ENCODE peak calls at places on chromosomes 4 and X, in ten cellular contexts. One of them, this sample, is unnamed.

GRCh38 chr4:88320174-88320779 is 35.9 kb upstream of the PPM1K start:
- DNase-seq in breast epithelium: no peak
- DNase-seq in left ventricle myocardium inferior: no peak
- DNase-seq in brain microvascular endothelial cell: peak; percentile 20
- DNase-seq in adrenal gland: no peak
- DNase-seq in endodermal cell: no peak
- DNase-seq in gastrocnemius medialis: no peak
- DNase-seq in CD4-positive, alpha-beta T cell: no peak
- DNase-seq in AG04450: no peak
- DNase-seq in lung: no peak
- DNase-seq in this sample: no peak

GRCh38 chrX:109856974-109857373 is 123.9 kb upstream of the ACSL4 start:
- DNase-seq in breast epithelium: no peak
- DNase-seq in left ventricle myocardium inferior: no peak
- DNase-seq in brain microvascular endothelial cell: no peak
- DNase-seq in adrenal gland: no peak
- DNase-seq in endodermal cell: no peak
- DNase-seq in gastrocnemius medialis: no peak
- DNase-seq in CD4-positive, alpha-beta T cell: no peak
- DNase-seq in AG04450: no peak
- DNase-seq in lung: no peak
- DNase-seq in this sample: no peak

GRCh38 chr4:39712819-39713607 is 15.1 kb downstream of the UBE2K start:
- DNase-seq in breast epithelium: no peak
- DNase-seq in left ventricle myocardium inferior: no peak
- DNase-seq in brain microvascular endothelial cell: no peak
- DNase-seq in adrenal gland: no peak
- DNase-seq in endodermal cell: no peak
- DNase-seq in gastrocnemius medialis: no peak
- DNase-seq in CD4-positive, alpha-beta T cell: no peak
- DNase-seq in AG04450: no peak
- DNase-seq in lung: no peak
- DNase-seq in this sample: no peak

GRCh38 chr4:45453258-45453841 is 670.5 kb downstream of the GABRG1 start:
- DNase-seq in breast epithelium: no peak
- DNase-seq in left ventricle myocardium inferior: no peak
- DNase-seq in brain microvascular endothelial cell: no peak
- DNase-seq in adrenal gland: no peak
- DNase-seq in endodermal cell: peak; percentile 58
- DNase-seq in gastrocnemius medialis: no peak
- DNase-seq in CD4-positive, alpha-beta T cell: no peak
- DNase-seq in AG04450: no peak
- DNase-seq in lung: no peak
- DNase-seq in this sample: no peak

GRCh38 chrX:816411-816810 is 185.8 kb downstream of the SHOX start:
- DNase-seq in breast epithelium: no peak
- DNase-seq in left ventricle myocardium inferior: no peak
- DNase-seq in brain microvascular endothelial cell: no peak
- DNase-seq in adrenal gland: no peak
- DNase-seq in endodermal cell: peak; percentile 10
- DNase-seq in gastrocnemius medialis: no peak
- DNase-seq in CD4-positive, alpha-beta T cell: no peak
- DNase-seq in AG04450: no peak
- DNase-seq in lung: no peak
- DNase-seq in this sample: no peak

GRCh38 chrX:63566856-63567255 is 215.7 kb upstream of the SPIN4 start:
- DNase-seq in breast epithelium: no peak
- DNase-seq in left ventricle myocardium inferior: no peak
- DNase-seq in brain microvascular endothelial cell: no peak
- DNase-seq in adrenal gland: no peak
- DNase-seq in endodermal cell: no peak
- DNase-seq in gastrocnemius medialis: no peak
- DNase-seq in CD4-positive, alpha-beta T cell: no peak
- DNase-seq in AG04450: no peak
- DNase-seq in lung: no peak
- DNase-seq in this sample: no peak

GRCh38 chr4:83043801-83044407 is 8.9 kb downstream of the COPS4 start:
- DNase-seq in breast epithelium: no peak
- DNase-seq in left ventricle myocardium inferior: no peak
- DNase-seq in brain microvascular endothelial cell: peak; percentile 9
- DNase-seq in adrenal gland: peak; percentile 38
- DNase-seq in endodermal cell: no peak
- DNase-seq in gastrocnemius medialis: no peak
- DNase-seq in CD4-positive, alpha-beta T cell: no peak
- DNase-seq in AG04450: no peak
- DNase-seq in lung: no peak
- DNase-seq in this sample: no peak

GRCh38 chr4:52299120-52299519 is 248.0 kb downstream of the SPATA18 start:
- DNase-seq in breast epithelium: no peak
- DNase-seq in left ventricle myocardium inferior: no peak
- DNase-seq in brain microvascular endothelial cell: no peak
- DNase-seq in adrenal gland: no peak
- DNase-seq in endodermal cell: no peak
- DNase-seq in gastrocnemius medialis: no peak
- DNase-seq in CD4-positive, alpha-beta T cell: no peak
- DNase-seq in AG04450: no peak
- DNase-seq in lung: no peak
- DNase-seq in this sample: no peak

GRCh38 chr4:30802622-30803323 is 82.6 kb downstream of the PCDH7 start:
- DNase-seq in breast epithelium: no peak
- DNase-seq in left ventricle myocardium inferior: no peak
- DNase-seq in brain microvascular endothelial cell: no peak
- DNase-seq in adrenal gland: no peak
- DNase-seq in endodermal cell: no peak
- DNase-seq in gastrocnemius medialis: peak; percentile 2
- DNase-seq in CD4-positive, alpha-beta T cell: no peak
- DNase-seq in AG04450: no peak
- DNase-seq in lung: no peak
- DNase-seq in this sample: no peak

GRCh38 chrX:71533850-71534515 is 1.1 kb downstream of the OGT start:
- DNase-seq in breast epithelium: peak; percentile 19
- DNase-seq in left ventricle myocardium inferior: peak; percentile 30
- DNase-seq in brain microvascular endothelial cell: peak; percentile 45
- DNase-seq in adrenal gland: peak; percentile 32
- DNase-seq in endodermal cell: peak; percentile 71
- DNase-seq in gastrocnemius medialis: peak; percentile 19
- DNase-seq in CD4-positive, alpha-beta T cell: peak; percentile 43
- DNase-seq in AG04450: no peak
- DNase-seq in lung: peak; percentile 34
- DNase-seq in this sample: peak; percentile 32

GRCh38 chrX:130121505-130121800 is 11.2 kb upstream of the ELF4 start:
- DNase-seq in breast epithelium: no peak
- DNase-seq in left ventricle myocardium inferior: no peak
- DNase-seq in brain microvascular endothelial cell: no peak
- DNase-seq in adrenal gland: no peak
- DNase-seq in endodermal cell: no peak
- DNase-seq in gastrocnemius medialis: no peak
- DNase-seq in CD4-positive, alpha-beta T cell: no peak
- DNase-seq in AG04450: no peak
- DNase-seq in lung: no peak
- DNase-seq in this sample: no peak

GRCh38 chr4:113469926-113470325 is 291.6 kb downstream of the CAMK2D start:
- DNase-seq in breast epithelium: no peak
- DNase-seq in left ventricle myocardium inferior: no peak
- DNase-seq in brain microvascular endothelial cell: no peak
- DNase-seq in adrenal gland: no peak
- DNase-seq in endodermal cell: no peak
- DNase-seq in gastrocnemius medialis: no peak
- DNase-seq in CD4-positive, alpha-beta T cell: no peak
- DNase-seq in AG04450: no peak
- DNase-seq in lung: no peak
- DNase-seq in this sample: no peak

GRCh38 chrX:37765507-37765906 is 14.4 kb upstream of the CYBB start:
- DNase-seq in breast epithelium: no peak
- DNase-seq in left ventricle myocardium inferior: no peak
- DNase-seq in brain microvascular endothelial cell: no peak
- DNase-seq in adrenal gland: no peak
- DNase-seq in endodermal cell: no peak
- DNase-seq in gastrocnemius medialis: no peak
- DNase-seq in CD4-positive, alpha-beta T cell: no peak
- DNase-seq in AG04450: no peak
- DNase-seq in lung: no peak
- DNase-seq in this sample: no peak

GRCh38 chr4:5054532-5054931 is 3.3 kb downstream of the STK32B start:
- DNase-seq in breast epithelium: no peak
- DNase-seq in left ventricle myocardium inferior: no peak
- DNase-seq in brain microvascular endothelial cell: no peak
- DNase-seq in adrenal gland: no peak
- DNase-seq in endodermal cell: no peak
- DNase-seq in gastrocnemius medialis: no peak
- DNase-seq in CD4-positive, alpha-beta T cell: no peak
- DNase-seq in AG04450: no peak
- DNase-seq in lung: no peak
- DNase-seq in this sample: no peak

GRCh38 chrX:73213734-73214133 is 917 bp downstream of the NAP1L2 start:
- DNase-seq in breast epithelium: no peak
- DNase-seq in left ventricle myocardium inferior: no peak
- DNase-seq in brain microvascular endothelial cell: no peak
- DNase-seq in adrenal gland: no peak
- DNase-seq in endodermal cell: no peak
- DNase-seq in gastrocnemius medialis: no peak
- DNase-seq in CD4-positive, alpha-beta T cell: no peak
- DNase-seq in AG04450: no peak
- DNase-seq in lung: no peak
- DNase-seq in this sample: no peak

GRCh38 chr4:6257243-6258025 is 12.2 kb upstream of the WFS1 start:
- DNase-seq in breast epithelium: no peak
- DNase-seq in left ventricle myocardium inferior: no peak
- DNase-seq in brain microvascular endothelial cell: no peak
- DNase-seq in adrenal gland: no peak
- DNase-seq in endodermal cell: peak; percentile 86
- DNase-seq in gastrocnemius medialis: no peak
- DNase-seq in CD4-positive, alpha-beta T cell: no peak
- DNase-seq in AG04450: no peak
- DNase-seq in lung: no peak
- DNase-seq in this sample: no peak

GRCh38 chr4:180949825-180950224 is 1293.4 kb upstream of the TENM3 start:
- DNase-seq in breast epithelium: no peak
- DNase-seq in left ventricle myocardium inferior: no peak
- DNase-seq in brain microvascular endothelial cell: no peak
- DNase-seq in adrenal gland: no peak
- DNase-seq in endodermal cell: no peak
- DNase-seq in gastrocnemius medialis: no peak
- DNase-seq in CD4-positive, alpha-beta T cell: no peak
- DNase-seq in AG04450: no peak
- DNase-seq in lung: no peak
- DNase-seq in this sample: no peak

GRCh38 chr4:111228874-111229273 is 606.0 kb upstream of the PITX2 start:
- DNase-seq in breast epithelium: no peak
- DNase-seq in left ventricle myocardium inferior: no peak
- DNase-seq in brain microvascular endothelial cell: no peak
- DNase-seq in adrenal gland: no peak
- DNase-seq in endodermal cell: no peak
- DNase-seq in gastrocnemius medialis: no peak
- DNase-seq in CD4-positive, alpha-beta T cell: no peak
- DNase-seq in AG04450: no peak
- DNase-seq in lung: no peak
- DNase-seq in this sample: no peak

GRCh38 chr4:40656221-40656863 is 26.7 kb upstream of the RBM47 start:
- DNase-seq in breast epithelium: no peak
- DNase-seq in left ventricle myocardium inferior: no peak
- DNase-seq in brain microvascular endothelial cell: no peak
- DNase-seq in adrenal gland: no peak
- DNase-seq in endodermal cell: no peak
- DNase-seq in gastrocnemius medialis: no peak
- DNase-seq in CD4-positive, alpha-beta T cell: no peak
- DNase-seq in AG04450: no peak
- DNase-seq in lung: no peak
- DNase-seq in this sample: no peak

DNA sequence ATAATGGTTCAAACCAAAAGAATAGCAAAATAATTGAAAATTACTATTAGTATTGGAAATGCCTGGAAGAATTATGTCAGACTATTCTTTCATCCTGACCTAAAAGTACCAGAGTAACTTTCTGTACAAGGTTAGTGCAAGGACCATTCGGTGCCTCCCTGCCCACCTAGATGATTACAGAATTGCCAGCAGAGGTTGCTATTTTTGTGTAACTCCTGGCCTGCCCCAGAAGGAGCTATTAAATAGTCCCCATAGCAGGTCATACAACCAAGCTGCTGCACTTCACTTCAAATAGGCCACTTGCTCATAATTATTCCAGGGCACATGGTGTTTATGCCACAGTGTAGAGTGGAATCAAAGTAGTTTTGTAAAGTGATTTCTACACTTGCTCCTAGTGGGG is 831.1 kb upstream of the PABPC4L start:
- DNase-seq in breast epithelium: no peak
- DNase-seq in left ventricle myocardium inferior: no peak
- DNase-seq in brain microvascular endothelial cell: no peak
- DNase-seq in adrenal gland: no peak
- DNase-seq in endodermal cell: no peak
- DNase-seq in gastrocnemius medialis: no peak
- DNase-seq in CD4-positive, alpha-beta T cell: no peak
- DNase-seq in AG04450: no peak
- DNase-seq in lung: no peak
- DNase-seq in this sample: no peak
- TF ChIP-seq CTCF in breast epithelium: no peak
- TF ChIP-seq CTCF in left ventricle myocardium inferior: no peak
- TF ChIP-seq CTCF in brain microvascular endothelial cell: no peak
- TF ChIP-seq CTCF in adrenal gland: no peak
- TF ChIP-seq CTCF in endodermal cell: peak; percentile 32
- TF ChIP-seq CTCF in gastrocnemius medialis: no peak
- TF ChIP-seq CTCF in CD4-positive, alpha-beta T cell: no peak
- TF ChIP-seq CTCF in AG04450: no peak
- TF ChIP-seq CTCF in lung: no peak
- TF ChIP-seq CTCF in this sample: no peak

GRCh38 chr4:145035494-145036136 is 62.4 kb downstream of the ANAPC10 start:
- DNase-seq in breast epithelium: no peak
- DNase-seq in left ventricle myocardium inferior: no peak
- DNase-seq in brain microvascular endothelial cell: no peak
- DNase-seq in adrenal gland: no peak
- DNase-seq in endodermal cell: no peak
- DNase-seq in gastrocnemius medialis: no peak
- DNase-seq in CD4-positive, alpha-beta T cell: no peak
- DNase-seq in AG04450: no peak
- DNase-seq in lung: no peak
- DNase-seq in this sample: no peak
- H3K27me3 ChIP-seq in breast epithelium: no peaks in the 10 kb centered on the region
- H3K27me3 ChIP-seq in left ventricle myocardium inferior: no peaks in the 10 kb centered on the region
- H3K27me3 ChIP-seq in brain microvascular endothelial cell: no peaks in the 10 kb centered on the region
- H3K27me3 ChIP-seq in adrenal gland: no peaks in the 10 kb centered on the region
- H3K27me3 ChIP-seq in endodermal cell: no peaks in the 10 kb centered on the region
- H3K27me3 ChIP-seq in gastrocnemius medialis: no peaks in the 10 kb centered on the region
- H3K27me3 ChIP-seq in CD4-positive, alpha-beta T cell: no peaks in the 10 kb centered on the region
- H3K27me3 ChIP-seq in AG04450: no peaks in the 10 kb centered on the region
- H3K27me3 ChIP-seq in lung: no peaks in the 10 kb centered on the region
- H3K27me3 ChIP-seq in this sample: no peaks in the 10 kb centered on the region

GRCh38 chr4:163494360-163495241 is at the start of gene TMA16:
- DNase-seq in breast epithelium: peak; percentile 64
- DNase-seq in left ventricle myocardium inferior: peak; percentile 82
- DNase-seq in brain microvascular endothelial cell: peak; percentile 93
- DNase-seq in adrenal gland: peak; percentile 91
- DNase-seq in endodermal cell: peak; percentile 95
- DNase-seq in gastrocnemius medialis: peak; percentile 53
- DNase-seq in CD4-positive, alpha-beta T cell: peak; percentile 65
- DNase-seq in AG04450: peak; percentile 87
- DNase-seq in lung: peak; percentile 89
- DNase-seq in this sample: peak; percentile 81
- TF ChIP-seq CTCF in breast epithelium: no peak
- TF ChIP-seq CTCF in left ventricle myocardium inferior: no peak
- TF ChIP-seq CTCF in brain microvascular endothelial cell: no peak
- TF ChIP-seq CTCF in adrenal gland: no peak
- TF ChIP-seq CTCF in endodermal cell: no peak
- TF ChIP-seq CTCF in gastrocnemius medialis: no peak
- TF ChIP-seq CTCF in CD4-positive, alpha-beta T cell: no peak
- TF ChIP-seq CTCF in AG04450: no peak
- TF ChIP-seq CTCF in lung: no peak
- TF ChIP-seq CTCF in this sample: no peak

GRCh38 chrX:154797006-154797405 is 8.3 kb downstream of the MPP1 start:
- DNase-seq in breast epithelium: no peak
- DNase-seq in left ventricle myocardium inferior: no peak
- DNase-seq in brain microvascular endothelial cell: peak; percentile 19
- DNase-seq in adrenal gland: no peak
- DNase-seq in endodermal cell: no peak
- DNase-seq in gastrocnemius medialis: no peak
- DNase-seq in CD4-positive, alpha-beta T cell: no peak
- DNase-seq in AG04450: no peak
- DNase-seq in lung: no peak
- DNase-seq in this sample: no peak
- H3K27me3 ChIP-seq in breast epithelium: peaks cover 3% of the 10 kb centered on the region
- H3K27me3 ChIP-seq in left ventricle myocardium inferior: no peaks in the 10 kb centered on the region
- H3K27me3 ChIP-seq in brain microvascular endothelial cell: no peaks in the 10 kb centered on the region
- H3K27me3 ChIP-seq in adrenal gland: no peaks in the 10 kb centered on the region
- H3K27me3 ChIP-seq in endodermal cell: no peaks in the 10 kb centered on the region
- H3K27me3 ChIP-seq in gastrocnemius medialis: no peaks in the 10 kb centered on the region
- H3K27me3 ChIP-seq in CD4-positive, alpha-beta T cell: no peaks in the 10 kb centered on the region
- H3K27me3 ChIP-seq in AG04450: no peaks in the 10 kb centered on the region
- H3K27me3 ChIP-seq in lung: no peaks in the 10 kb centered on the region
- H3K27me3 ChIP-seq in this sample: no peaks in the 10 kb centered on the region